ENCODE peak calls at places on chromosome 4, in five cellular contexts. F is keratinocyte, C is A673, Z is neural progenitor cell, S is fibroblast of lung. H is an unnamed sample. For H3K4me1, the result is how much of the 10 kb centered on the place peaks cover.

GRCh38 chr4:117481742-117482141 is 396.4 kb upstream of the TRAM1L1 start:
- DNase-seq in F (no peak), C (peak), Z (no peak), S (peak), H (peak)

GRCh38 chr4:110119347-110119746 is 79.1 kb downstream of the ELOVL6 start:
- DNase-seq in F (no peak), C (no peak), Z (no peak), S (no peak), H (no peak)

GRCh38 chr4:1414831-1415680 is 8.8 kb upstream of the NKX1-1 start:
- DNase-seq in F (no peak), C (no peak), Z (no peak), S (no peak), H (no peak)

GRCh38 chr4:121072080-121072835 is at the start of gene NDNF:
- DNase-seq in F (no peak), C (peak), Z (peak), S (peak), H (peak)

GRCh38 chr4:25951390-25951952 is 37.5 kb downstream of the SMIM20 start:
- DNase-seq in F (no peak), C (no peak), Z (no peak), S (no peak), H (no peak)

GRCh38 chr4:152808670-152809069 is 28.9 kb downstream of the ARFIP1 start:
- DNase-seq in F (no peak), C (no peak), Z (no peak), S (no peak), H (no peak)

GRCh38 chr4:123661080-123661737 is 264.6 kb downstream of the SPRY1 start:
- DNase-seq in F (no peak), C (peak), Z (no peak), S (peak), H (no peak)

GRCh38 chr4:48243429-48243828 is 26.2 kb downstream of the TEC start:
- DNase-seq in F (no peak), C (no peak), Z (no peak), S (no peak), H (no peak)

GRCh38 chr4:112451831-112452230 is 64.1 kb downstream of the NEUROG2 start:
- DNase-seq in F (no peak), C (no peak), Z (peak), S (no peak), H (no peak)

GRCh38 chr4:138217567-138217966 is 24.6 kb downstream of the SLC7A11 start:
- DNase-seq in F (no peak), C (no peak), Z (peak), S (no peak), H (no peak)

GRCh38 chr4:61443813-61444510 is 243.8 kb downstream of the ADGRL3 start:
- DNase-seq in F (no peak), C (no peak), Z (no peak), S (peak), H (peak)

GRCh38 chr4:2341911-2342652 is 76.4 kb downstream of the ZFYVE28 start:
- DNase-seq in F (no peak), C (no peak), Z (no peak), S (no peak), H (no peak)

GRCh38 chr4:147054241-147054902 is 108.7 kb upstream of the TTC29 start:
- DNase-seq in F (no peak), C (peak), Z (no peak), S (peak), H (peak)

GRCh38 chr4:79209822-79210635 is 115.8 kb downstream of the NAA11 start:
- DNase-seq in F (no peak), C (no peak), Z (no peak), S (no peak), H (no peak)

GRCh38 chr4:2261110-2261852 is 628 bp downstream of the MXD4 start:
- DNase-seq in F (no peak), C (peak), Z (peak), S (peak), H (peak)

GRCh38 chr4:152032722-152033131 is 271.9 kb upstream of the GATB start:
- DNase-seq in F (no peak), C (no peak), Z (no peak), S (peak), H (peak)

GRCh38 chr4:169115897-169116254 is 105.8 kb upstream of the CBR4 start:
- DNase-seq in F (peak), C (peak), Z (no peak), S (peak), H (peak)

GRCh38 chr4:6052679-6053078 is 34.4 kb upstream of the C4orf50 start:
- DNase-seq in F (no peak), C (no peak), Z (no peak), S (no peak), H (no peak)

GRCh38 chr4:4386296-4386735 is 586 bp upstream of the NSG1 start:
- DNase-seq in F (no peak), C (peak), Z (peak), S (no peak), H (no peak)

GRCh38 chr4:148192526-148192925 is 249.7 kb downstream of the NR3C2 start:
- DNase-seq in F (no peak), C (peak), Z (no peak), S (no peak), H (no peak)

GRCh38 chr4:37146260-37146659 is 98.3 kb upstream of the NWD2 start:
- DNase-seq in F (no peak), C (no peak), Z (no peak), S (no peak), H (no peak)

GRCh38 chr4:145482209-145483021 is 762 bp downstream of the SMAD1 start:
- DNase-seq in F (no peak), C (peak), Z (peak), S (peak), H (peak)

GRCh38 chr4:70183168-70183939 is 12.2 kb upstream of the ODAM start:
- DNase-seq in F (no peak), C (peak), Z (peak), S (peak), H (peak)

GRCh38 chr4:165766018-165766417 is 107.0 kb upstream of the TLL1 start:
- DNase-seq in F (no peak), C (no peak), Z (no peak), S (no peak), H (no peak)

GRCh38 chr4:39458505-39459300 is at the start of the genes LIAS and RPL9:
- DNase-seq in F (peak), C (peak), Z (peak), S (peak), H (peak)

GRCh38 chr4:138051157-138051556 is 191.0 kb downstream of the SLC7A11 start:
- DNase-seq in F (no peak), C (no peak), Z (no peak), S (peak), H (peak)

GRCh38 chr4:15893967-15894366 is 44.6 kb downstream of the FGFBP1 start:
- DNase-seq in F (peak), C (no peak), Z (no peak), S (peak), H (peak)

GRCh38 chr4:74874785-74875367 is 58.0 kb upstream of the PARM1 start:
- DNase-seq in F (peak), C (peak), Z (peak), S (peak), H (peak)

GRCh38 chr4:160194716-160195115 is 1091.8 kb downstream of the RAPGEF2 start:
- DNase-seq in F (no peak), C (no peak), Z (no peak), S (no peak), H (no peak)

GRCh38 chr4:110049951-110050925 is 137.6 kb downstream of the EGF start:
- DNase-seq in F (no peak), C (peak), Z (peak), S (peak), H (no peak)

GRCh38 chr4:172998527-172999469 is 169.8 kb upstream of the GALNT7 start:
- DNase-seq in F (no peak), C (peak), Z (no peak), S (peak), H (peak)

GRCh38 chr4:187357045-187357643 is 633.5 kb upstream of the FAT1 start:
- DNase-seq in F (no peak), C (no peak), Z (no peak), S (no peak), H (no peak)

GRCh38 chr4:105462610-105463009 is 11.3 kb downstream of the PPA2 start:
- DNase-seq in F (no peak), C (no peak), Z (no peak), S (no peak), H (no peak)

GRCh38 chr4:3406431-3406830 is 35.3 kb upstream of the HGFAC start:
- DNase-seq in F (no peak), C (no peak), Z (no peak), S (no peak), H (no peak)

GRCh38 chr4:118954246-118954645 is 65.6 kb downstream of the SYNPO2 start:
- DNase-seq in F (no peak), C (peak), Z (no peak), S (peak), H (peak)

GRCh38 chr4:94798808-94799207 is 41.1 kb downstream of the BMPR1B start:
- DNase-seq in F (no peak), C (no peak), Z (no peak), S (peak), H (peak)

GRCh38 chr4:114606240-114606639 is 7.6 kb downstream of the UGT8 start:
- DNase-seq in F (no peak), C (no peak), Z (no peak), S (no peak), H (no peak)

GRCh38 chr4:114601304-114602052 is 2.9 kb downstream of the UGT8 start:
- DNase-seq in F (no peak), C (no peak), Z (no peak), S (no peak), H (no peak)

GRCh38 chr4:114603455-114603854 is 4.8 kb downstream of the UGT8 start:
- DNase-seq in F (no peak), C (no peak), Z (no peak), S (no peak), H (no peak)

GRCh38 chr4:114607086-114607485 is 8.5 kb downstream of the UGT8 start:
- DNase-seq in F (no peak), C (no peak), Z (no peak), S (no peak), H (no peak)
- H3K4me1 ChIP-seq in F (under half), C (under half), Z (under half), S (under half), H (under half)

GRCh38 chr4:158895797-158896442 is 127.1 kb downstream of the FNIP2 start:
- DNase-seq in F (no peak), C (peak), Z (peak), S (peak), H (no peak)
- TF ChIP-seq CTCF in F (peak), C (peak), Z (peak), S (no peak), H (no peak)

GRCh38 chr4:54232151-54232688 is 3.1 kb downstream of the PDGFRA start:
- DNase-seq in F (no peak), C (no peak), Z (peak), S (peak), H (peak)
- TF ChIP-seq EZH2 in F (peak), C (peak), Z (peak), S (no peak), H (no peak)

GRCh38 chr4:85737254-85737653 is 262.3 kb downstream of the ARHGAP24 start:
- DNase-seq in F (no peak), C (no peak), Z (no peak), S (no peak), H (no peak)
- H3K4me1 ChIP-seq in F (under half), C (under half), Z (under half), S (under half), H (under half)

GRCh38 chr4:67550491-67551256 is 5.4 kb upstream of the CENPC start:
- DNase-seq in F (no peak), C (no peak), Z (no peak), S (no peak), H (no peak)

GRCh38 chr4:67545199-67545995 is at the start of gene CENPC:
- DNase-seq in F (peak), C (peak), Z (peak), S (peak), H (peak)

GRCh38 chr4:67545996-67546356 is 673 bp upstream of the CENPC start:
- DNase-seq in F (no peak), C (no peak), Z (no peak), S (no peak), H (no peak)

GRCh38 chr4:67549123-67549522 is 3.8 kb upstream of the CENPC start:
- DNase-seq in F (no peak), C (peak), Z (no peak), S (peak), H (peak)

DNA sequence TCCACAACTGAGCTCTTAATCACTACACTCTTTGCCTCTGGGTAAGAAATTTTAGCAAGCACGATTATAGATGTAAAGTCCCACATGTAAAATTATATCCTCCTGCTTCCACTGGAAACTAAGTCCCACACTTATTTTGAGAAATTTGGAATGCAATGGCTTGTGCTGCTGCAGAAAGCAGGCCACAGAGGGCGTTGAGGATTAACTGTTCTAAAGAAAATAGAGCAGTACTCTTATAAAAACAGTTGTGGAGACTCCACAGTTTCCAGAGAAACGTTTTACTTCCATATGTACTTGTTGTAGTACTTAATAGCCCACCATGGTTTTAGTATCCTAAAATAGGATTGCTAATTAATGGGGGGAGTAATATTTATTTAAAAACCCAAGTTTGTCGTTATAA is 1.7 kb upstream of the CENPC start:
- DNase-seq in F (no peak), C (no peak), Z (no peak), S (no peak), H (no peak)
- TF ChIP-seq CTCF in F (no peak), C (no peak), Z (no peak), S (no peak), H (no peak)

DNA sequence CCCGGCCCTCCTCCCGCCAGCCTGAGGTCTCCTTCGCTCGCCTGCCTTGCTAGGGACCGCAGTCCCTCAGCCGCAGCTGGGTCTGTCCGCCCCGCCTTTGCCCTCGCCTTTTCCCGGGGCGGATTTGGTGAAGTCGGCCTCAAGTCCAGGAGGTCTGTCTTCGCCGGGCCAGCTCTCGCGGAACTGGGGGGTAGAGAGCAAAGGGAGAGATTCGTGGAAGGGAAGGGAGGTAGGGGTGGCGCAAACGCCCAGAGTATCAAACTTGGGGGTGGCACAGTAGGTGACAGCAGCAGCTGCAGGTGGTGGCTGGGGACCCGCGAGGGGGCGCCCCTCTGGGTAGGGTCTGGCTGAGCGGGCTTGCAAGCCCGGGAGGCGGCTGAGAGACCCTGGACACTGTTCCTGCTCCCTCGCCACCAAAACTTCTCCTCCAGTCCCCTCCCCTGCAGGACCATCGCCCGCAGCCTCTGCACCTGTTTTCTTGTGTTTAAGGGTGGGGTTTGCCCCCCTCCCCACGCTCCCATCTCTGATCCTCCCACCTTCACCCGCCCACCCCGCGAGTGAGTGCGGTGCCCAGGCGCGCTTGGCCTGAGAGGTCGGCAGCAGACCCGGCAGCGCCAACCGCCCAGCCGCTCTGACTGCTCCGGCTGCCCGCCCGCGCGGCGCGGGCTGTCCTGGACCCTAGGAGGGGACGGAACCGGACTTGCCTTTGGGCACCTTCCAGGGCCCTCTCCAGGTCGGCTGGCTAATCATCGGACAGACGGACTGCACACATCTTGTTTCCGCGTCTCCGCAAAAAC is at the start of gene NPY2R:
- DNase-seq in F (no peak), C (peak), Z (peak), S (peak), H (no peak)
- TF ChIP-seq EZH2 in F (no peak), C (no peak), Z (peak), S (peak), H (no peak)

DNA sequence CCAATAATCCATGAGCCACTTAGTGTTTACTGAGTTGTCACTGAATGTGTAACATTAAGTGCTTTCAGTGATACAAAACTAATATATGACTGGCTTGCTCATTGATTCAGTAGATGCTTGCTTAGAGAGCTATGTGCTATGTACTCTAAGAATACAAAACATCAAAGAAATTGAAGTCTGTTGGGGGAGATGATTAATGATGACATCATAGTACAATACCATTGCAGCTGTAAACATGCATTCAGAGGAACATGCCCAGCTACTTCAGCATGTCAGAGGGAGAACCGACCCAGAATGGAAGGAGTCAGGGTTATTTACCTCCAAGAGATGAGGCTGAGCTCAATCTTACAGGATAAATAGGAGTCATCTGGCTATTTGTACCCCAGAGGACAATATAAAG is 290.7 kb downstream of the TENM3 start:
- DNase-seq in F (peak), C (no peak), Z (no peak), S (peak), H (peak)
- H3K4me1 ChIP-seq in F (under half), C (under half), Z (under half), S (under half), H (under half)

DNA sequence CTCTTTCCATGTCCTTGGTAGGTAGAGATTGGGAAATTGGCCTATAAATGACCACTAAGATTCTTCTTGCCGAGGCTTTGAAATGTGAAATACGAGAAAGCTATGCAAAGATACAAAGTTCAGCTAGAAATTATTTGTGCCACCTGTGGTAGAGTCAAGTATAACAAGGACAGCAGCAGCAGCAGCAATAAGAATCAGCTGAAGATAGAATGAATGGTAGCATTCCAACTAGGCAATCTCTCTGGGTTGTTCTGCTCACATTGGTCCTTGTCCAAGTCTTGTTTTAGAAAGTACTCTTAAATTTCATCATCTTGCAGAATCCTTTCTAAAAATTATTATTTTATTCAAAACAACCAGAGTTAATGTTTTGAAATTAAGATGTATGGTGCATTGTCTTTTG is 67.8 kb upstream of the PCDH10 start:
- DNase-seq in F (no peak), C (no peak), Z (no peak), S (no peak), H (no peak)
- TF ChIP-seq CTCF in F (no peak), C (no peak), Z (no peak), S (no peak), H (no peak)

GRCh38 chr4:185254434-185254833 is 45.0 kb downstream of the SNX25 start:
- DNase-seq in F (no peak), C (no peak), Z (no peak), S (peak), H (peak)
- TF ChIP-seq EZH2 in F (no peak), C (no peak), Z (no peak), S (no peak), H (no peak)